ENCODE peak calls at places on chromosomes 16 and 17, in six cellular contexts. F is heart left ventricle, A is GM04504, R is fibroblast of pulmonary artery, E is ELR, O is hepatic stellate cell. B is an unnamed sample.

GRCh38 chr17:41125064-41125463 is 1.1 kb upstream of the KRTAP4-12 start:
- DNase-seq in F (no peak), A (no peak), R (no peak), E (no peak), O (no peak), B (no peak)

GRCh38 chr17:79865351-79866210 is 26.3 kb upstream of the CBX4 start:
- DNase-seq in F (no peak), A (no peak), R (no peak), E (no peak), O (no peak), B (no peak)

GRCh38 chr17:40516581-40517285 is 15.3 kb upstream of the TNS4 start:
- DNase-seq in F (no peak), A (no peak), R (no peak), E (peak), O (peak), B (no peak)

GRCh38 chr17:80219013-80219776 is 938 bp downstream of the SGSH start:
- DNase-seq in F (peak), A (peak), R (peak), E (peak), O (peak), B (peak)

GRCh38 chr17:41680426-41681040 is 8.2 kb upstream of the EIF1 start:
- DNase-seq in F (no peak), A (no peak), R (no peak), E (no peak), O (no peak), B (no peak)

GRCh38 chr16:14495213-14496046 is 134.6 kb downstream of the PARN start:
- DNase-seq in F (no peak), A (no peak), R (no peak), E (no peak), O (no peak), B (no peak)

GRCh38 chr17:28655160-28655559 is 6.5 kb downstream of the SDF2 start:
- DNase-seq in F (no peak), A (no peak), R (no peak), E (no peak), O (no peak), B (no peak)

GRCh38 chr16:56861092-56861610 is 3.9 kb upstream of the SLC12A3 start:
- DNase-seq in F (no peak), A (no peak), R (no peak), E (no peak), O (no peak), B (no peak)

GRCh38 chr16:1175566-1176279 is 22.8 kb downstream of the CACNA1H start:
- DNase-seq in F (no peak), A (no peak), R (no peak), E (no peak), O (no peak), B (peak)

GRCh38 chr17:73357981-73358380 is 46.2 kb upstream of the CDC42EP4 start:
- DNase-seq in F (no peak), A (no peak), R (no peak), E (no peak), O (no peak), B (no peak)

GRCh38 chr17:38728290-38728831 is 1.8 kb upstream of the CISD3 start:
- DNase-seq in F (no peak), A (no peak), R (no peak), E (no peak), O (no peak), B (no peak)

GRCh38 chr16:81551821-81552304 is 107.3 kb downstream of the CMIP start:
- DNase-seq in F (peak), A (no peak), R (peak), E (no peak), O (peak), B (peak)